ENCODE peak calls at places on chromosomes 7 and 10, in ten cellular contexts. One of them, this sample, is unnamed.

GRCh38 chr7:137539111-137539715 is 195.7 kb upstream of the PTN start:
- DNase-seq in GOT3: no peak
- DNase-seq in T-helper 9 cell: no peak
- DNase-seq in IMR-90: peak
- DNase-seq in H7: no peak
- DNase-seq in A549: no peak
- DNase-seq in CD4-positive, alpha-beta T cell: no peak
- DNase-seq in astrocyte of the cerebellum: peak
- DNase-seq in activated CD8-positive, alpha-beta memory T cell treated with anti-CD3 and anti-CD28 coated beads for 1 hour: no peak
- DNase-seq in PC-3: peak
- DNase-seq in this sample: no peak

GRCh38 chr7:1531979-1532455 is 1.5 kb downstream of the MAFK start:
- DNase-seq in PC-3: peak
- DNase-seq in A549: peak
- DNase-seq in H7: no peak
- DNase-seq in activated CD8-positive, alpha-beta memory T cell treated with anti-CD3 and anti-CD28 coated beads for 1 hour: no peak
- DNase-seq in T-helper 9 cell: no peak
- DNase-seq in astrocyte of the cerebellum: no peak
- DNase-seq in CD4-positive, alpha-beta T cell: no peak
- DNase-seq in GOT3: no peak
- DNase-seq in IMR-90: no peak
- DNase-seq in this sample: no peak

GRCh38 chr7:12212051-12212485 is 974 bp downstream of the TMEM106B start:
- DNase-seq in T-helper 9 cell: no peak
- DNase-seq in PC-3: no peak
- DNase-seq in astrocyte of the cerebellum: no peak
- DNase-seq in activated CD8-positive, alpha-beta memory T cell treated with anti-CD3 and anti-CD28 coated beads for 1 hour: no peak
- DNase-seq in H7: no peak
- DNase-seq in IMR-90: no peak
- DNase-seq in A549: peak
- DNase-seq in GOT3: no peak
- DNase-seq in CD4-positive, alpha-beta T cell: no peak
- DNase-seq in this sample: no peak

GRCh38 chr7:17989546-17989945 is 38.1 kb downstream of the PRPS1L1 start:
- DNase-seq in PC-3: peak
- DNase-seq in H7: no peak
- DNase-seq in T-helper 9 cell: no peak
- DNase-seq in IMR-90: peak
- DNase-seq in astrocyte of the cerebellum: no peak
- DNase-seq in activated CD8-positive, alpha-beta memory T cell treated with anti-CD3 and anti-CD28 coated beads for 1 hour: no peak
- DNase-seq in A549: no peak
- DNase-seq in GOT3: no peak
- DNase-seq in CD4-positive, alpha-beta T cell: no peak
- DNase-seq in this sample: no peak

GRCh38 chr10:34638405-34639054 is 176.6 kb downstream of the PARD3 start:
- DNase-seq in H7: peak
- DNase-seq in activated CD8-positive, alpha-beta memory T cell treated with anti-CD3 and anti-CD28 coated beads for 1 hour: peak
- DNase-seq in CD4-positive, alpha-beta T cell: peak
- DNase-seq in GOT3: peak
- DNase-seq in A549: peak
- DNase-seq in IMR-90: peak
- DNase-seq in astrocyte of the cerebellum: peak
- DNase-seq in T-helper 9 cell: peak
- DNase-seq in PC-3: peak
- DNase-seq in this sample: peak

GRCh38 chr7:157926107-157926506 is 589.3 kb downstream of the DNAJB6 start:
- DNase-seq in astrocyte of the cerebellum: no peak
- DNase-seq in T-helper 9 cell: no peak
- DNase-seq in CD4-positive, alpha-beta T cell: no peak
- DNase-seq in PC-3: no peak
- DNase-seq in activated CD8-positive, alpha-beta memory T cell treated with anti-CD3 and anti-CD28 coated beads for 1 hour: no peak
- DNase-seq in GOT3: no peak
- DNase-seq in IMR-90: no peak
- DNase-seq in H7: no peak
- DNase-seq in A549: no peak
- DNase-seq in this sample: no peak

GRCh38 chr7:131330299-131330698 is 2.6 kb downstream of the MKLN1 start:
- DNase-seq in GOT3: no peak
- DNase-seq in A549: no peak
- DNase-seq in activated CD8-positive, alpha-beta memory T cell treated with anti-CD3 and anti-CD28 coated beads for 1 hour: no peak
- DNase-seq in CD4-positive, alpha-beta T cell: no peak
- DNase-seq in PC-3: no peak
- DNase-seq in H7: no peak
- DNase-seq in T-helper 9 cell: no peak
- DNase-seq in astrocyte of the cerebellum: no peak
- DNase-seq in IMR-90: no peak
- DNase-seq in this sample: no peak

GRCh38 chr7:130352335-130353074 is 7.9 kb downstream of the CPA5 start:
- DNase-seq in T-helper 9 cell: no peak
- DNase-seq in A549: no peak
- DNase-seq in GOT3: no peak
- DNase-seq in activated CD8-positive, alpha-beta memory T cell treated with anti-CD3 and anti-CD28 coated beads for 1 hour: no peak
- DNase-seq in PC-3: peak
- DNase-seq in astrocyte of the cerebellum: peak
- DNase-seq in IMR-90: peak
- DNase-seq in H7: no peak
- DNase-seq in CD4-positive, alpha-beta T cell: no peak
- DNase-seq in this sample: no peak

GRCh38 chr10:127091354-127091753 is 105.0 kb downstream of the INSYN2A start:
- DNase-seq in A549: no peak
- DNase-seq in H7: no peak
- DNase-seq in PC-3: no peak
- DNase-seq in IMR-90: no peak
- DNase-seq in astrocyte of the cerebellum: no peak
- DNase-seq in CD4-positive, alpha-beta T cell: no peak
- DNase-seq in activated CD8-positive, alpha-beta memory T cell treated with anti-CD3 and anti-CD28 coated beads for 1 hour: no peak
- DNase-seq in T-helper 9 cell: no peak
- DNase-seq in GOT3: no peak
- DNase-seq in this sample: no peak

GRCh38 chr7:44541-44896 is 147.9 kb upstream of the FAM20C start:
- DNase-seq in T-helper 9 cell: no peak
- DNase-seq in GOT3: no peak
- DNase-seq in activated CD8-positive, alpha-beta memory T cell treated with anti-CD3 and anti-CD28 coated beads for 1 hour: no peak
- DNase-seq in H7: no peak
- DNase-seq in A549: no peak
- DNase-seq in IMR-90: no peak
- DNase-seq in astrocyte of the cerebellum: no peak
- DNase-seq in CD4-positive, alpha-beta T cell: no peak
- DNase-seq in PC-3: no peak
- DNase-seq in this sample: peak

GRCh38 chr7:76397409-76398183 is 11.9 kb downstream of the SSC4D start:
- DNase-seq in T-helper 9 cell: peak
- DNase-seq in PC-3: peak
- DNase-seq in H7: peak
- DNase-seq in CD4-positive, alpha-beta T cell: peak
- DNase-seq in IMR-90: peak
- DNase-seq in astrocyte of the cerebellum: no peak
- DNase-seq in GOT3: peak
- DNase-seq in activated CD8-positive, alpha-beta memory T cell treated with anti-CD3 and anti-CD28 coated beads for 1 hour: peak
- DNase-seq in A549: peak
- DNase-seq in this sample: peak

GRCh38 chr10:132152896-132153580 is 33.7 kb upstream of the DPYSL4 start:
- DNase-seq in GOT3: no peak
- DNase-seq in CD4-positive, alpha-beta T cell: no peak
- DNase-seq in astrocyte of the cerebellum: no peak
- DNase-seq in H7: no peak
- DNase-seq in PC-3: no peak
- DNase-seq in IMR-90: no peak
- DNase-seq in A549: no peak
- DNase-seq in T-helper 9 cell: no peak
- DNase-seq in activated CD8-positive, alpha-beta memory T cell treated with anti-CD3 and anti-CD28 coated beads for 1 hour: no peak
- DNase-seq in this sample: no peak

GRCh38 chr10:98023024-98023423 is 7.4 kb downstream of the CRTAC1 start:
- DNase-seq in H7: no peak
- DNase-seq in T-helper 9 cell: no peak
- DNase-seq in activated CD8-positive, alpha-beta memory T cell treated with anti-CD3 and anti-CD28 coated beads for 1 hour: no peak
- DNase-seq in A549: no peak
- DNase-seq in PC-3: no peak
- DNase-seq in CD4-positive, alpha-beta T cell: no peak
- DNase-seq in astrocyte of the cerebellum: no peak
- DNase-seq in IMR-90: no peak
- DNase-seq in GOT3: no peak
- DNase-seq in this sample: no peak

GRCh38 chr10:14173706-14174594 is 156.8 kb downstream of the FRMD4A start:
- DNase-seq in CD4-positive, alpha-beta T cell: no peak
- DNase-seq in GOT3: no peak
- DNase-seq in A549: no peak
- DNase-seq in activated CD8-positive, alpha-beta memory T cell treated with anti-CD3 and anti-CD28 coated beads for 1 hour: no peak
- DNase-seq in astrocyte of the cerebellum: no peak
- DNase-seq in H7: peak
- DNase-seq in PC-3: peak
- DNase-seq in T-helper 9 cell: no peak
- DNase-seq in IMR-90: peak
- DNase-seq in this sample: no peak

GRCh38 chr7:39847227-39847626 is 102.8 kb upstream of the CDK13 start:
- DNase-seq in IMR-90: peak
- DNase-seq in A549: no peak
- DNase-seq in astrocyte of the cerebellum: no peak
- DNase-seq in GOT3: no peak
- DNase-seq in CD4-positive, alpha-beta T cell: no peak
- DNase-seq in H7: no peak
- DNase-seq in activated CD8-positive, alpha-beta memory T cell treated with anti-CD3 and anti-CD28 coated beads for 1 hour: no peak
- DNase-seq in PC-3: no peak
- DNase-seq in T-helper 9 cell: no peak
- DNase-seq in this sample: no peak

GRCh38 chr7:32222251-32222900 is 152.2 kb upstream of the PDE1C start:
- DNase-seq in T-helper 9 cell: no peak
- DNase-seq in astrocyte of the cerebellum: no peak
- DNase-seq in A549: no peak
- DNase-seq in H7: no peak
- DNase-seq in IMR-90: no peak
- DNase-seq in activated CD8-positive, alpha-beta memory T cell treated with anti-CD3 and anti-CD28 coated beads for 1 hour: no peak
- DNase-seq in GOT3: no peak
- DNase-seq in CD4-positive, alpha-beta T cell: no peak
- DNase-seq in PC-3: no peak
- DNase-seq in this sample: no peak

GRCh38 chr7:84508569-84508968 is 314.0 kb upstream of the SEMA3A start:
- DNase-seq in CD4-positive, alpha-beta T cell: no peak
- DNase-seq in activated CD8-positive, alpha-beta memory T cell treated with anti-CD3 and anti-CD28 coated beads for 1 hour: no peak
- DNase-seq in GOT3: no peak
- DNase-seq in A549: no peak
- DNase-seq in PC-3: no peak
- DNase-seq in IMR-90: no peak
- DNase-seq in H7: no peak
- DNase-seq in astrocyte of the cerebellum: no peak
- DNase-seq in T-helper 9 cell: no peak
- DNase-seq in this sample: no peak

GRCh38 chr10:59234814-59235429 is 58.5 kb downstream of the PHYHIPL start:
- DNase-seq in T-helper 9 cell: no peak
- DNase-seq in H7: peak
- DNase-seq in CD4-positive, alpha-beta T cell: no peak
- DNase-seq in GOT3: no peak
- DNase-seq in activated CD8-positive, alpha-beta memory T cell treated with anti-CD3 and anti-CD28 coated beads for 1 hour: no peak
- DNase-seq in PC-3: peak
- DNase-seq in astrocyte of the cerebellum: peak
- DNase-seq in A549: peak
- DNase-seq in IMR-90: peak
- DNase-seq in this sample: no peak

GRCh38 chr10:79149662-79150443 is 81.1 kb downstream of the ZMIZ1 start:
- DNase-seq in A549: peak
- DNase-seq in H7: peak
- DNase-seq in IMR-90: peak
- DNase-seq in astrocyte of the cerebellum: no peak
- DNase-seq in CD4-positive, alpha-beta T cell: peak
- DNase-seq in GOT3: peak
- DNase-seq in activated CD8-positive, alpha-beta memory T cell treated with anti-CD3 and anti-CD28 coated beads for 1 hour: no peak
- DNase-seq in T-helper 9 cell: no peak
- DNase-seq in PC-3: peak
- DNase-seq in this sample: peak

GRCh38 chr7:157916946-157917670 is 580.3 kb downstream of the DNAJB6 start:
- DNase-seq in astrocyte of the cerebellum: no peak
- DNase-seq in PC-3: no peak
- DNase-seq in activated CD8-positive, alpha-beta memory T cell treated with anti-CD3 and anti-CD28 coated beads for 1 hour: no peak
- DNase-seq in IMR-90: no peak
- DNase-seq in H7: no peak
- DNase-seq in A549: no peak
- DNase-seq in GOT3: no peak
- DNase-seq in T-helper 9 cell: no peak
- DNase-seq in CD4-positive, alpha-beta T cell: no peak
- DNase-seq in this sample: no peak

GRCh38 chr7:1569016-1569415 is 816 bp downstream of the PSMG3 start:
- DNase-seq in IMR-90: peak
- DNase-seq in astrocyte of the cerebellum: no peak
- DNase-seq in T-helper 9 cell: peak
- DNase-seq in PC-3: peak
- DNase-seq in activated CD8-positive, alpha-beta memory T cell treated with anti-CD3 and anti-CD28 coated beads for 1 hour: no peak
- DNase-seq in H7: no peak
- DNase-seq in CD4-positive, alpha-beta T cell: no peak
- DNase-seq in A549: peak
- DNase-seq in GOT3: no peak
- DNase-seq in this sample: no peak

GRCh38 chr10:77641344-77641743 is 3.7 kb upstream of the KCNMA1 start:
- DNase-seq in CD4-positive, alpha-beta T cell: no peak
- DNase-seq in PC-3: peak
- DNase-seq in activated CD8-positive, alpha-beta memory T cell treated with anti-CD3 and anti-CD28 coated beads for 1 hour: no peak
- DNase-seq in GOT3: no peak
- DNase-seq in astrocyte of the cerebellum: no peak
- DNase-seq in IMR-90: no peak
- DNase-seq in H7: no peak
- DNase-seq in T-helper 9 cell: no peak
- DNase-seq in A549: no peak
- DNase-seq in this sample: no peak

GRCh38 chr10:43002596-43002995 is 74.3 kb upstream of the RET start:
- DNase-seq in GOT3: no peak
- DNase-seq in H7: no peak
- DNase-seq in astrocyte of the cerebellum: no peak
- DNase-seq in T-helper 9 cell: no peak
- DNase-seq in PC-3: no peak
- DNase-seq in A549: no peak
- DNase-seq in CD4-positive, alpha-beta T cell: no peak
- DNase-seq in IMR-90: no peak
- DNase-seq in activated CD8-positive, alpha-beta memory T cell treated with anti-CD3 and anti-CD28 coated beads for 1 hour: no peak
- DNase-seq in this sample: no peak

GRCh38 chr7:26958834-26959233 is 94.4 kb upstream of the SKAP2 start:
- DNase-seq in CD4-positive, alpha-beta T cell: no peak
- DNase-seq in H7: no peak
- DNase-seq in T-helper 9 cell: no peak
- DNase-seq in PC-3: peak
- DNase-seq in astrocyte of the cerebellum: no peak
- DNase-seq in IMR-90: peak
- DNase-seq in GOT3: peak
- DNase-seq in A549: peak
- DNase-seq in activated CD8-positive, alpha-beta memory T cell treated with anti-CD3 and anti-CD28 coated beads for 1 hour: no peak
- DNase-seq in this sample: no peak

GRCh38 chr10:59433720-59434428 is 71.5 kb upstream of the FAM13C start:
- DNase-seq in PC-3: peak
- DNase-seq in GOT3: no peak
- DNase-seq in T-helper 9 cell: no peak
- DNase-seq in H7: no peak
- DNase-seq in astrocyte of the cerebellum: no peak
- DNase-seq in IMR-90: no peak
- DNase-seq in activated CD8-positive, alpha-beta memory T cell treated with anti-CD3 and anti-CD28 coated beads for 1 hour: no peak
- DNase-seq in A549: no peak
- DNase-seq in CD4-positive, alpha-beta T cell: no peak
- DNase-seq in this sample: no peak

GRCh38 chr10:99235872-99236626 is 397 bp upstream of the HPSE2 start:
- DNase-seq in GOT3: no peak
- DNase-seq in activated CD8-positive, alpha-beta memory T cell treated with anti-CD3 and anti-CD28 coated beads for 1 hour: no peak
- DNase-seq in H7: peak
- DNase-seq in A549: no peak
- DNase-seq in T-helper 9 cell: no peak
- DNase-seq in CD4-positive, alpha-beta T cell: no peak
- DNase-seq in PC-3: no peak
- DNase-seq in IMR-90: no peak
- DNase-seq in astrocyte of the cerebellum: no peak
- DNase-seq in this sample: no peak

GRCh38 chr7:157329447-157329846 is 7.4 kb upstream of the DNAJB6 start:
- DNase-seq in H7: no peak
- DNase-seq in CD4-positive, alpha-beta T cell: no peak
- DNase-seq in PC-3: no peak
- DNase-seq in T-helper 9 cell: no peak
- DNase-seq in astrocyte of the cerebellum: no peak
- DNase-seq in IMR-90: no peak
- DNase-seq in A549: no peak
- DNase-seq in GOT3: no peak
- DNase-seq in activated CD8-positive, alpha-beta memory T cell treated with anti-CD3 and anti-CD28 coated beads for 1 hour: no peak
- DNase-seq in this sample: no peak

GRCh38 chr10:91632671-91633550 is at the start of gene PPP1R3C:
- DNase-seq in CD4-positive, alpha-beta T cell: peak
- DNase-seq in activated CD8-positive, alpha-beta memory T cell treated with anti-CD3 and anti-CD28 coated beads for 1 hour: no peak
- DNase-seq in GOT3: peak
- DNase-seq in astrocyte of the cerebellum: no peak
- DNase-seq in A549: peak
- DNase-seq in IMR-90: peak
- DNase-seq in H7: peak
- DNase-seq in PC-3: no peak
- DNase-seq in T-helper 9 cell: no peak
- DNase-seq in this sample: peak